ENCODE peak calls at places on chromosomes 1 and 21, in nine cellular contexts. Y, V, Q, B, L, P, H, T and A are unnamed samples.

GRCh38 chr1:55519937-55520683 is 304.9 kb upstream of the USP24 start:
- DNase-seq in P (no peak), Q (no peak), T (peak), Y (peak), V (no peak), L (no peak), H (no peak), B (no peak), A (no peak)

GRCh38 chr1:192147221-192147620 is 11.0 kb upstream of the RGS18 start:
- DNase-seq in Q (no peak), P (no peak), Y (no peak), H (no peak), B (no peak), V (no peak), L (no peak), T (no peak), A (no peak)

GRCh38 chr1:203632941-203633340 is 6.3 kb downstream of the ATP2B4 start:
- DNase-seq in Q (no peak), B (no peak), L (no peak), Y (no peak), T (no peak), H (no peak), V (no peak), P (no peak), A (no peak)

GRCh38 chr1:67908260-67908936 is 75.1 kb upstream of the GNG12 start:
- DNase-seq in Q (no peak), B (no peak), H (no peak), Y (no peak), V (no peak), T (no peak), L (no peak), P (no peak), A (no peak)

GRCh38 chr21:41631564-41632461 is 123.9 kb upstream of the TMPRSS2 start:
- DNase-seq in L (no peak), P (peak), Q (no peak), H (no peak), T (peak), Y (no peak), V (no peak), B (no peak), A (no peak)

GRCh38 chr1:21273743-21274142 is 16.5 kb downstream of the ECE1 start:
- DNase-seq in H (peak), Y (no peak), V (no peak), L (no peak), T (no peak), B (no peak), Q (no peak), P (no peak), A (no peak)

GRCh38 chr1:25657786-25658760 is 41.5 kb downstream of the MAN1C1 start:
- DNase-seq in T (no peak), P (no peak), Y (no peak), V (no peak), Q (no peak), B (no peak), H (no peak), L (no peak), A (no peak)

GRCh38 chr1:24472527-24473251 is 29.9 kb upstream of the RCAN3 start:
- DNase-seq in L (no peak), Q (no peak), B (no peak), H (no peak), P (peak), Y (no peak), T (no peak), V (no peak), A (no peak)

GRCh38 chr1:47692196-47692595 is 254.4 kb downstream of the FOXD2 start:
- DNase-seq in Y (no peak), L (no peak), B (no peak), P (peak), T (no peak), H (no peak), Q (no peak), V (no peak), A (no peak)

GRCh38 chr1:230746617-230747016 is 571 bp upstream of the CAPN9 start:
- DNase-seq in Q (no peak), L (no peak), Y (no peak), T (no peak), B (no peak), H (no peak), V (no peak), P (no peak), A (no peak)

GRCh38 chr1:152667625-152668024 is 4.4 kb downstream of the LCE2D start:
- DNase-seq in V (no peak), H (no peak), P (no peak), T (no peak), Q (no peak), B (no peak), Y (no peak), L (no peak), A (no peak)

GRCh38 chr1:68011786-68012375 is 38.5 kb downstream of the DIRAS3 start:
- DNase-seq in V (no peak), B (no peak), T (peak), L (no peak), H (no peak), Q (no peak), Y (peak), P (no peak), A (no peak)

GRCh38 chr1:177306019-177306415 is 135.3 kb downstream of the BRINP2 start:
- DNase-seq in Y (no peak), Q (no peak), T (no peak), L (no peak), H (no peak), V (no peak), P (no peak), B (no peak), A (no peak)

GRCh38 chr21:29078884-29079765 is 5.7 kb upstream of the CCT8 start:
- DNase-seq in B (no peak), Y (no peak), V (no peak), T (no peak), L (no peak), Q (peak), P (no peak), H (no peak), A (no peak)

GRCh38 chr1:14689996-14690614 is 91.6 kb downstream of the KAZN start:
- DNase-seq in B (no peak), L (no peak), P (no peak), T (no peak), V (no peak), H (no peak), Y (no peak), Q (no peak), A (no peak)

GRCh38 chr1:165543651-165544452 is at the start of gene LRRC52:
- DNase-seq in Q (no peak), P (peak), L (no peak), T (no peak), V (no peak), B (no peak), H (peak), Y (no peak), A (no peak)

GRCh38 chr1:232596666-232597303 is 33.1 kb downstream of the SIPA1L2 start:
- DNase-seq in L (no peak), T (no peak), B (no peak), P (no peak), V (no peak), Y (no peak), H (no peak), Q (no peak), A (no peak)

GRCh38 chr1:106465666-106466065 is 590.8 kb upstream of the PRMT6 start:
- DNase-seq in P (no peak), B (no peak), V (no peak), H (no peak), T (peak), Y (no peak), Q (no peak), L (no peak), A (no peak)

GRCh38 chr1:31897534-31898100 is 40.6 kb downstream of the PTP4A2 start:
- DNase-seq in T (no peak), V (no peak), P (no peak), Y (peak), Q (no peak), L (no peak), B (no peak), H (no peak), A (no peak)

GRCh38 chr21:17613242-17613676 is 558 bp upstream of the BTG3 start:
- DNase-seq in Y (no peak), L (no peak), Q (no peak), T (peak), B (no peak), P (peak), V (no peak), H (peak), A (peak)

GRCh38 chr1:150015733-150016132 is 5.2 kb upstream of the OTUD7B start:
- DNase-seq in B (no peak), Q (no peak), P (no peak), L (no peak), Y (no peak), V (no peak), T (peak), H (no peak), A (no peak)

GRCh38 chr1:202852163-202852904 is 36.6 kb downstream of the RABIF start:
- DNase-seq in L (peak), T (peak), H (no peak), Q (no peak), Y (peak), P (peak), V (no peak), B (no peak), A (no peak)

GRCh38 chr21:42754270-42754933 is 101.0 kb downstream of the PDE9A start:
- DNase-seq in P (no peak), H (no peak), V (no peak), B (no peak), Q (no peak), Y (no peak), L (no peak), T (no peak), A (peak)